ENCODE peak calls at places on chromosome 20, in four cellular contexts. One of them, this sample, is unnamed.

GRCh38 chr20:57695012-57695411 is 14.8 kb downstream of the PMEPA1 start:
- DNase-seq in ovary: no peak
- DNase-seq in heart right ventricle: no peak
- DNase-seq in heart left ventricle: no peak
- DNase-seq in this sample: no peak

GRCh38 chr20:14830466-14830865 is 493.1 kb upstream of the FLRT3 start:
- DNase-seq in heart left ventricle: no peak
- DNase-seq in ovary: no peak
- DNase-seq in heart right ventricle: no peak
- DNase-seq in this sample: no peak

GRCh38 chr20:47358672-47359532 is 2.4 kb upstream of the ZMYND8 start:
- DNase-seq in heart left ventricle: peak; percentile 77
- DNase-seq in ovary: peak; percentile 62
- DNase-seq in heart right ventricle: peak; percentile 84
- DNase-seq in this sample: peak; percentile 64

GRCh38 chr20:46512943-46513844 is at the start of gene ZNF334:
- DNase-seq in ovary: peak; percentile 86
- DNase-seq in heart right ventricle: peak; percentile 60
- DNase-seq in heart left ventricle: peak; percentile 81
- DNase-seq in this sample: peak; percentile 66

GRCh38 chr20:31260326-31260932 is 3.0 kb downstream of the DEFB115 start:
- DNase-seq in heart left ventricle: no peak
- DNase-seq in heart right ventricle: no peak
- DNase-seq in ovary: no peak
- DNase-seq in this sample: no peak

GRCh38 chr20:56200456-56200855 is 48.1 kb upstream of the MC3R start:
- DNase-seq in heart left ventricle: no peak
- DNase-seq in ovary: no peak
- DNase-seq in heart right ventricle: no peak
- DNase-seq in this sample: no peak

GRCh38 chr20:5642155-5642981 is 107.8 kb upstream of the SHLD1 start:
- DNase-seq in heart right ventricle: peak; percentile 25
- DNase-seq in ovary: no peak
- DNase-seq in heart left ventricle: no peak
- DNase-seq in this sample: peak; percentile 18

GRCh38 chr20:17562804-17563305 is 7.0 kb upstream of the DSTN start:
- DNase-seq in ovary: no peak
- DNase-seq in heart left ventricle: no peak
- DNase-seq in heart right ventricle: no peak
- DNase-seq in this sample: no peak

GRCh38 chr20:6045566-6045965 is 8.3 kb downstream of the LRRN4 start:
- DNase-seq in ovary: no peak
- DNase-seq in heart left ventricle: no peak
- DNase-seq in heart right ventricle: no peak
- DNase-seq in this sample: no peak

GRCh38 chr20:48718914-48719578 is 108.8 kb downstream of the PREX1 start:
- DNase-seq in ovary: no peak
- DNase-seq in heart left ventricle: no peak
- DNase-seq in heart right ventricle: no peak
- DNase-seq in this sample: no peak

GRCh38 chr20:57620274-57620990 is at the start of gene ZBP1:
- DNase-seq in heart right ventricle: no peak
- DNase-seq in ovary: no peak
- DNase-seq in heart left ventricle: no peak
- DNase-seq in this sample: no peak

GRCh38 chr20:59939879-59940128 is 301 bp downstream of the PPP1R3D start:
- DNase-seq in ovary: no peak
- DNase-seq in heart left ventricle: peak; percentile 57
- DNase-seq in heart right ventricle: no peak
- DNase-seq in this sample: peak; percentile 52

GRCh38 chr20:7108929-7109328 is 341.4 kb downstream of the BMP2 start:
- DNase-seq in heart left ventricle: no peak
- DNase-seq in ovary: no peak
- DNase-seq in heart right ventricle: no peak
- DNase-seq in this sample: no peak

GRCh38 chr20:5741089-5741488 is 9.1 kb upstream of the SHLD1 start:
- DNase-seq in ovary: no peak
- DNase-seq in heart left ventricle: no peak
- DNase-seq in heart right ventricle: no peak
- DNase-seq in this sample: no peak

GRCh38 chr20:17536944-17537444 is 5.8 kb upstream of the BFSP1 start:
- DNase-seq in heart right ventricle: peak; percentile 77
- DNase-seq in heart left ventricle: peak; percentile 54
- DNase-seq in ovary: peak; percentile 74
- DNase-seq in this sample: peak; percentile 48

GRCh38 chr20:57404419-57405072 is 13.3 kb downstream of the RBM38 start:
- DNase-seq in ovary: no peak
- DNase-seq in heart left ventricle: peak; percentile 17
- DNase-seq in heart right ventricle: no peak
- DNase-seq in this sample: no peak

GRCh38 chr20:41482647-41483552 is 116.3 kb upstream of the EMILIN3 start:
- DNase-seq in heart left ventricle: no peak
- DNase-seq in ovary: no peak
- DNase-seq in heart right ventricle: no peak
- DNase-seq in this sample: no peak

GRCh38 chr20:57620999-57621398 is 773 bp upstream of the ZBP1 start:
- DNase-seq in ovary: no peak
- DNase-seq in heart left ventricle: no peak
- DNase-seq in heart right ventricle: no peak
- DNase-seq in this sample: no peak

GRCh38 chr20:11993886-11994466 is 76.3 kb downstream of the BTBD3 start:
- DNase-seq in ovary: no peak
- DNase-seq in heart left ventricle: no peak
- DNase-seq in heart right ventricle: no peak
- DNase-seq in this sample: no peak

GRCh38 chr20:9377007-9377406 is 137.4 kb upstream of the LAMP5 start:
- DNase-seq in ovary: no peak
- DNase-seq in heart right ventricle: no peak
- DNase-seq in heart left ventricle: no peak
- DNase-seq in this sample: no peak

GRCh38 chr20:20520776-20521175 is 152.9 kb downstream of the INSM1 start:
- DNase-seq in heart right ventricle: no peak
- DNase-seq in heart left ventricle: no peak
- DNase-seq in ovary: no peak
- DNase-seq in this sample: no peak
- TF ChIP-seq CTCF in heart right ventricle: no peak
- TF ChIP-seq CTCF in heart left ventricle: no peak
- TF ChIP-seq CTCF in ovary: no peak
- TF ChIP-seq CTCF in this sample: no peak

GRCh38 chr20:62010551-62011402 is 54.9 kb downstream of the TAF4 start:
- DNase-seq in ovary: peak; percentile 65
- DNase-seq in heart left ventricle: peak; percentile 59
- DNase-seq in heart right ventricle: peak; percentile 53
- DNase-seq in this sample: peak; percentile 46

GRCh38 chr20:62011938-62012534 is 53.6 kb downstream of the TAF4 start:
- DNase-seq in heart right ventricle: no peak
- DNase-seq in ovary: no peak
- DNase-seq in heart left ventricle: no peak
- DNase-seq in this sample: no peak

GRCh38 chr20:62014488-62014775 is 51.2 kb downstream of the TAF4 start:
- DNase-seq in heart right ventricle: no peak
- DNase-seq in ovary: no peak
- DNase-seq in heart left ventricle: no peak
- DNase-seq in this sample: no peak

GRCh38 chr20:62011403-62011791 is 54.3 kb downstream of the TAF4 start:
- DNase-seq in ovary: no peak
- DNase-seq in heart right ventricle: no peak
- DNase-seq in heart left ventricle: no peak
- DNase-seq in this sample: no peak

GRCh38 chr20:62012631-62013030 is 53.0 kb downstream of the TAF4 start:
- DNase-seq in heart right ventricle: no peak
- DNase-seq in ovary: no peak
- DNase-seq in heart left ventricle: no peak
- DNase-seq in this sample: no peak
- H3K36me3 ChIP-seq in heart right ventricle: peaks cover 60% of the 10 kb centered on the region
- H3K36me3 ChIP-seq in ovary: no peaks in the 10 kb centered on the region
- H3K36me3 ChIP-seq in heart left ventricle: peaks cover 21% of the 10 kb centered on the region
- H3K36me3 ChIP-seq in this sample: peaks cover 48% of the 10 kb centered on the region

DNA sequence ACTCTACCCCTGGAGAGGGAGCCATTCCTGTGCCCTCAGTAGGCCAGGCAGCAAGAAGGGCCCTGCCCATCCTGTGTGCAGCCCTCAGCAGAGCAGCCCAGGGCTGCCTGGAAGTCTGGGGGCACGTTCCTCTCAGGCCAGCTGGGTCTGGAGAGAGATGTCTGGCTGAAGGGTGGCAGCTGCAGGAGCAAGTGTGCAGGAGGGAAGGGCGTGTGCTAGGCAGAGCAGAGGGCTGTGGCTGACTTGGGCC is 62.7 kb downstream of the NOL4L start:
- DNase-seq in heart left ventricle: no peak
- DNase-seq in heart right ventricle: no peak
- DNase-seq in ovary: no peak
- DNase-seq in this sample: no peak
- H3K27ac ChIP-seq in heart left ventricle: no peak overlapping the region
- H3K27ac ChIP-seq in heart right ventricle: no peak overlapping the region
- H3K27ac ChIP-seq in ovary: no peak overlapping the region
- H3K27ac ChIP-seq in this sample: no peak overlapping the region

DNA sequence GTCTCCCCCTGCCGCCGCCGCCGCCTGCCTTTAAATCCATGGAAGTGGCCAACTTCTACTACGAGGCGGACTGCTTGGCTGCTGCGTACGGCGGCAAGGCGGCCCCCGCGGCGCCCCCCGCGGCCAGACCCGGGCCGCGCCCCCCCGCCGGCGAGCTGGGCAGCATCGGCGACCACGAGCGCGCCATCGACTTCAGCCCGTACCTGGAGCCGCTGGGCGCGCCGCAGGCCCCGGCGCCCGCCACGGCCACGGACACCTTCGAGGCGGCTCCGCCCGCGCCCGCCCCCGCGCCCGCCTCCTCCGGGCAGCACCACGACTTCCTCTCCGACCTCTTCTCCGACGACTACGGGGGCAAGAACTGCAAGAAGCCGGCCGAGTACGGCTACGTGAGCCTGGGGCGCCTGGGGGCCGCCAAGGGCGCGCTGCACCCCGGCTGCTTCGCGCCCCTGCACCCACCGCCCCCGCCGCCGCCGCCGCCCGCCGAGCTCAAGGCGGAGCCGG is 485 bp downstream of the CEBPB start:
- DNase-seq in heart right ventricle: peak; percentile 55
- DNase-seq in ovary: peak; percentile 79
- DNase-seq in heart left ventricle: peak; percentile 69
- DNase-seq in this sample: peak; percentile 73
- TF ChIP-seq CTCF in heart right ventricle: no peak
- TF ChIP-seq CTCF in ovary: peak; percentile 51
- TF ChIP-seq CTCF in heart left ventricle: no peak
- TF ChIP-seq CTCF in this sample: peak; percentile 28

GRCh38 chr20:35122787-35123405 is 24.2 kb downstream of the EDEM2 start:
- DNase-seq in heart right ventricle: no peak
- DNase-seq in heart left ventricle: no peak
- DNase-seq in ovary: no peak
- DNase-seq in this sample: no peak

GRCh38 chr20:35121186-35121585 is 25.9 kb downstream of the EDEM2 start:
- DNase-seq in heart right ventricle: peak; percentile 19
- DNase-seq in ovary: no peak
- DNase-seq in heart left ventricle: peak; percentile 69
- DNase-seq in this sample: no peak

GRCh38 chr20:35129647-35130069 is 17.5 kb downstream of the EDEM2 start:
- DNase-seq in heart left ventricle: no peak
- DNase-seq in ovary: no peak
- DNase-seq in heart right ventricle: no peak
- DNase-seq in this sample: no peak

GRCh38 chr20:35120012-35120701 is 27.0 kb downstream of the EDEM2 start:
- DNase-seq in heart left ventricle: peak; percentile 67
- DNase-seq in ovary: no peak
- DNase-seq in heart right ventricle: no peak
- DNase-seq in this sample: no peak

DNA sequence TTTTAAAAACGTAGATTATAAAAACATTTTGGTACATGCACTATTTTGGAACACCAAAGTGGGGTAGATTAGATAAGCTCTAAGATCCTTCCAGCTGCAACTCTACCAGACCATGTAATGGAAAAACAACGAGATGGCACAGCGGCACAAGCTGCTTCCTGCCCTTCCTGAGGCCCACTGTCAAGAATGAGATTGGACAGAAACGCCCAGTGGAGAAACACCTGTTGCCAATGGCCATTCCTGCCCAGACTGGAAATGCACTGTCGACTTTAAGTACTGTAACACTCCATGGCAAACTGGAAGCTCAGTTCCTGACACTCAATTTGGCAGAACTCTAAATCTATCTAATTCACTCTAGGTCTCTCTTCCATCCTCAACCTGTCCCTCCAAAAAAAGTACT is 21.4 kb downstream of the EDEM2 start:
- DNase-seq in ovary: no peak
- DNase-seq in heart right ventricle: no peak
- DNase-seq in heart left ventricle: no peak
- DNase-seq in this sample: no peak
- H3K36me3 ChIP-seq in ovary: no peaks in the 10 kb centered on the region
- H3K36me3 ChIP-seq in heart right ventricle: peaks cover 100% of the 10 kb centered on the region
- H3K36me3 ChIP-seq in heart left ventricle: peaks cover 21% of the 10 kb centered on the region
- H3K36me3 ChIP-seq in this sample: peaks cover 90% of the 10 kb centered on the region

GRCh38 chr20:34209111-34209510 is 32.1 kb upstream of the ASIP start:
- DNase-seq in ovary: no peak
- DNase-seq in heart left ventricle: no peak
- DNase-seq in heart right ventricle: no peak
- DNase-seq in this sample: no peak
- H3K27ac ChIP-seq in ovary: no peak overlapping the region
- H3K27ac ChIP-seq in heart left ventricle: no peak overlapping the region
- H3K27ac ChIP-seq in heart right ventricle: no peak overlapping the region
- H3K27ac ChIP-seq in this sample: no peak overlapping the region

GRCh38 chr20:54665812-54666211 is 190.4 kb downstream of the DOK5 start:
- DNase-seq in ovary: no peak
- DNase-seq in heart left ventricle: no peak
- DNase-seq in heart right ventricle: no peak
- DNase-seq in this sample: no peak

GRCh38 chr20:54668271-54669053 is 193.1 kb downstream of the DOK5 start:
- DNase-seq in ovary: no peak
- DNase-seq in heart left ventricle: no peak
- DNase-seq in heart right ventricle: no peak
- DNase-seq in this sample: no peak

GRCh38 chr20:54669054-54669390 is 193.6 kb downstream of the DOK5 start:
- DNase-seq in heart right ventricle: no peak
- DNase-seq in ovary: no peak
- DNase-seq in heart left ventricle: no peak
- DNase-seq in this sample: no peak
- TF ChIP-seq CTCF in heart right ventricle: no peak
- TF ChIP-seq CTCF in ovary: no peak
- TF ChIP-seq CTCF in heart left ventricle: no peak
- TF ChIP-seq CTCF in this sample: no peak

GRCh38 chr20:36805396-36805795 is 31.8 kb upstream of the DSN1 start:
- DNase-seq in heart left ventricle: no peak
- DNase-seq in ovary: no peak
- DNase-seq in heart right ventricle: no peak
- DNase-seq in this sample: no peak

GRCh38 chr20:36804425-36804824 is 30.9 kb upstream of the DSN1 start:
- DNase-seq in ovary: no peak
- DNase-seq in heart left ventricle: no peak
- DNase-seq in heart right ventricle: no peak
- DNase-seq in this sample: no peak

GRCh38 chr20:36800410-36800809 is 26.8 kb upstream of the DSN1 start:
- DNase-seq in ovary: no peak
- DNase-seq in heart left ventricle: no peak
- DNase-seq in heart right ventricle: no peak
- DNase-seq in this sample: no peak

GRCh38 chr20:36806049-36806448 is 32.5 kb upstream of the DSN1 start:
- DNase-seq in ovary: no peak
- DNase-seq in heart right ventricle: no peak
- DNase-seq in heart left ventricle: no peak
- DNase-seq in this sample: no peak

GRCh38 chr20:36802326-36803223 is 29.0 kb upstream of the DSN1 start:
- DNase-seq in heart left ventricle: no peak
- DNase-seq in ovary: no peak
- DNase-seq in heart right ventricle: no peak
- DNase-seq in this sample: no peak
- H3K36me3 ChIP-seq in heart left ventricle: peaks cover 36% of the 10 kb centered on the region
- H3K36me3 ChIP-seq in ovary: no peaks in the 10 kb centered on the region
- H3K36me3 ChIP-seq in heart right ventricle: peaks cover 100% of the 10 kb centered on the region
- H3K36me3 ChIP-seq in this sample: peaks cover 99% of the 10 kb centered on the region